ENCODE peak calls at places on chromosomes 5 and 9, in five cellular contexts. T, H, I, N and F are unnamed samples.

GRCh38 chr9:33628865-33629410 is 104.9 kb downstream of the ANKRD18B start:
- DNase-seq in T (no peak), H (no peak), I (no peak), N (no peak), F (no peak)

GRCh38 chr5:145260670-145261069 is 574.5 kb downstream of the PRELID2 start:
- DNase-seq in T (no peak), H (no peak), I (no peak), N (no peak), F (no peak)

GRCh38 chr5:162512935-162513575 is 445.5 kb downstream of the GABRG2 start:
- DNase-seq in T (no peak), H (no peak), I (no peak), N (no peak), F (no peak)

GRCh38 chr5:74337252-74338100 is 303.1 kb downstream of the ENC1 start:
- DNase-seq in T (no peak), H (no peak), I (no peak), N (no peak), F (no peak)

GRCh38 chr9:36144322-36145206 is 8.0 kb downstream of the GLIPR2 start:
- DNase-seq in T (no peak), H (no peak), I (no peak), N (no peak), F (no peak)

GRCh38 chr5:104016650-104017049 is 454.1 kb upstream of the NUDT12 start:
- DNase-seq in T (no peak), H (no peak), I (no peak), N (no peak), F (no peak)

GRCh38 chr9:127742435-127743088 is 7.5 kb upstream of the TOR2A start:
- DNase-seq in T (no peak), H (peak; percentile 87), I (peak; percentile 71), N (peak; percentile 88), F (peak; percentile 62)

GRCh38 chr9:98801969-98802371 is 5.5 kb upstream of the GALNT12 start:
- DNase-seq in T (no peak), H (no peak), I (no peak), N (no peak), F (no peak)

GRCh38 chr5:124397290-124397689 is 349.1 kb downstream of the ZNF608 start:
- DNase-seq in T (no peak), H (no peak), I (no peak), N (no peak), F (no peak)

GRCh38 chr9:79940919-79941318 is 369.2 kb downstream of the TLE4 start:
- DNase-seq in T (no peak), H (no peak), I (no peak), N (no peak), F (peak; percentile 15)

GRCh38 chr5:173922527-173922926 is 34.4 kb downstream of the CPEB4 start:
- DNase-seq in T (no peak), H (no peak), I (no peak), N (no peak), F (no peak)

GRCh38 chr5:173315495-173316352 is 12.5 kb downstream of the STC2 start:
- DNase-seq in T (peak; percentile 68), H (peak; percentile 64), I (peak; percentile 74), N (no peak), F (peak; percentile 46)

GRCh38 chr5:11797132-11797531 is 107.1 kb downstream of the CTNND2 start:
- DNase-seq in T (no peak), H (no peak), I (no peak), N (no peak), F (no peak)

GRCh38 chr9:117936185-117936758 is 232.1 kb downstream of the TLR4 start:
- DNase-seq in T (no peak), H (no peak), I (no peak), N (no peak), F (no peak)

GRCh38 chr9:17528859-17529258 is 50.0 kb upstream of the SH3GL2 start:
- DNase-seq in T (no peak), H (no peak), I (no peak), N (peak; percentile 14), F (no peak)

GRCh38 chr9:71916834-71917534 is 5.5 kb downstream of the C9orf85 start:
- DNase-seq in T (no peak), H (no peak), I (no peak), N (no peak), F (no peak)
- TF ChIP-seq POLR2A in T (no peak), H (no peak), I (no peak), N (no peak), F (no peak)

DNA sequence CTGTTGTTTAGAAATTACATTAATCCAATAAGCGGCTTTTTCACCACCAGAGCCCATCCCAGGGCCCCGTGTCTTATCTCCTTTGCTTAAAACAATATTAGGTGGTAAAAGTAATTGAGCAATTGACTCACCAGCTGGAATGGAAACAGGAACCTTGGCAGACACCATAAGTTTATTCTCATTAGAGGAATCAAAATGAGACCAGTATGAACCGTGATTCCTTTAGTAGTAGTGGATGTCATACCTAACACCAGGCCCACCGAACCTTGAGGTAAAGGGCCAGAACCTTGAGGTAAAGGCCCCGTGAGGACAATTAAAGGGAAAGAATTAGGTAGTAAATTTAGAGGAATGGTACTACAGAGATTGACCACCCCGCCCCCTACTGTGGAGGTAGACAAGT is 16.5 kb downstream of the HSDL2 start:
- DNase-seq in T (no peak), H (no peak), I (no peak), N (no peak), F (no peak)
- H3K27ac ChIP-seq in T (no peak overlapping the region), H (no peak overlapping the region), I (no peak overlapping the region), N (no peak overlapping the region), F (no peak overlapping the region)

GRCh38 chr5:6029811-6030271 is 348.5 kb downstream of the MED10 start:
- DNase-seq in T (no peak), H (no peak), I (no peak), N (no peak), F (no peak)
- H3K4me1 ChIP-seq in T (no peaks in the 10 kb centered on the region), H (peaks cover 13% of the 10 kb centered on the region), I (no peaks in the 10 kb centered on the region), N (no peaks in the 10 kb centered on the region), F (no peaks in the 10 kb centered on the region)

DNA sequence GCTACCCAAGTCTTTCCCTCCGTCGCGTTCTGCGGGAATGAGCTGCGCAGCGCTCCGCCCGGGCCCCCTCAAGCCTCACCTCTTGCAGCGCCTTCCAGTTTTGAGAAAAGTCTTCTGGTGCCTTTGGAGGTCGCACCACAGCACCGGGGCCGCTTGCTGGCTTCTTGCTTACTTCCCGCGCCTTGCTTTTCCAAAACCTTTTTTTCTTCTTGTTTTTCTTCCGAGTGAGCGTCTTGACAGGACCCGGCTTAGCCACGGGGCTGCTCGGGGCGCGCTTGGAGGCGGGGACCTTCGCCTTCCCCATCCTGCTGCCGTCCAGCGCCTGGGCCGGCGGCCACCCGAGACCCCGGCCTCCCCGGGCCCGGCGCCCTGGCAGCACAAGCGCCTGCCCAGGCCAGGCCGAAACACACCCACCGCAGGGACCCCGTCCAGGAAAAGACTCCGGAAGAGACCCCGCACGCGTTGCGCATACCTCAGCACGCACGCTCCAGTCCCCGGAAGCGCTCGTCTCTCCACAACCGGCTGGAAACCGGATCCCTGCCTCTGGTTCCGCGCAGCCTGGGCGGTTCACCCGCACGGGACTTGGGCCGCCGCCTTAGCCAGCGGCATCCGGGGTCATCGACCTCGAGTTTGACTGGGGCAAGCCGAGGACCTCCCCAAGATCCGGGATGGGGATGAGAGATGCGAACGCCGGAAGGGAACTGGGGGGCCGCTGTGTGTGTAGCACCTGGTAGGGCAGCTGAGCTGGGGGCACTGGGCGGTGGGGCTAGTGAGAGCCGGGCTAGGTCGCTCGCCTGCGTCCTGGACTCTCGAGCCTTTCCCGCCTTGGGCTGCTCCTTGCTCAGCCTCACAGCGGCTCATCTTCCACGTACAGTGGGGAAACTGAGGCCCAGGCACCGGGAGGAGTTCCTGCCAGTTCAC is at the start of gene REXO4:
- DNase-seq in T (peak; percentile 60), H (peak; percentile 85), I (peak; percentile 80), N (peak; percentile 89), F (peak; percentile 85)
- TF ChIP-seq POLR2A in T (no peak), H (peak; percentile 16), I (no peak), N (peak; percentile 40), F (no peak)

DNA sequence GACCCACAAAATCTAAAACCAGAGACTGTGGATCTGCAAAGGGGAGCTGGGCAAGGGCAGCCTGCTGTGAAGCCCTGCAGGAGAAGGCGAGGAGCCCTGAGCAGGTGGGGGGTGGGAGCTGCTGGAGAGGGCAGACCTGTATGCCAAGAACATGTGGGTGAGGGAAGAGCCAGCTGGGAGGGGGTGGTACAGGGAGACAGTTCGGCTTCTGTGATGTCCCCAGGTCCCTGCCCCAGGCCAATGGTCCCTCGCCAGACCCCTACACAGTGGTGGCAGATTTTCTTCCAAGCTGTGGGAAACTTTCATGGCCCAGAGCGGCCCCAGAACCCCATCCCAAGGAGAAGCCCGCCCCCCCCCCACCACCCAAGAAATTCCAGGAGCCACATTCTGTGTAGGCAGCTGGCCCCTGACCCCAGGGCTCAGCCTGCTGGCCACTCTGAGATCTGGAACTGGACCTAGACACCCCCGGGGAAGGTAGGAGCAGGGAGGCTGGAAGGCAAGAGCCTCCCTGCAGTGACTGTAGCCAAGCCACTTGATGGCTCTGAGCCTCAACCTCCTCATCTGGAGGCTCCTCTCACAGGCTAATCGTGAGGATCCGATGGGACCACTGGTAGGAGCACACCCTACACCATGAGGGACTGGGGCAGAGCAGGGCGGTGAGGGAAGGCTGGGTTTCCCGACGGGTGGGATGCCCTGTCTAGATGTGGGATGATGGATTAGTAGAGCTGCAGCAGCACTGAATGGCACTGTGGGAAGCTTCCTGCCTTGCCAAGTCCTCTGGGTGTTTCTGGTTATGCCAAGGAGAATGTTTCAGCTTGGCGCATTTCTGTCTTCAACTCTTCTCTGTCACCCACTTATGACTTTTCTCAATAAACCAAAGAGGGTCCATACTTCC is 22.6 kb upstream of the CSF1R start:
- DNase-seq in T (peak; percentile 12), H (peak; percentile 43), I (peak; percentile 6), N (no peak), F (peak; percentile 14)
- H3K27ac ChIP-seq in T (peak overlapping the region; percentile 58), H (peak overlapping the region; percentile 29), I (peak overlapping the region; percentile 10), N (no peak overlapping the region), F (no peak overlapping the region)

GRCh38 chr9:22100626-22101025 is 91.5 kb upstream of the CDKN2B start:
- DNase-seq in T (no peak), H (no peak), I (no peak), N (no peak), F (no peak)
- H3K4me1 ChIP-seq in T (no peaks in the 10 kb centered on the region), H (peaks cover 26% of the 10 kb centered on the region), I (no peaks in the 10 kb centered on the region), N (no peaks in the 10 kb centered on the region), F (no peaks in the 10 kb centered on the region)

GRCh38 chr5:141969783-141970741 is 1.2 kb downstream of the RNF14 start:
- DNase-seq in T (no peak), H (no peak), I (peak; percentile 56), N (peak; percentile 53), F (no peak)
- TF ChIP-seq POLR2A in T (no peak), H (peak; percentile 46), I (no peak), N (no peak), F (no peak)

DNA sequence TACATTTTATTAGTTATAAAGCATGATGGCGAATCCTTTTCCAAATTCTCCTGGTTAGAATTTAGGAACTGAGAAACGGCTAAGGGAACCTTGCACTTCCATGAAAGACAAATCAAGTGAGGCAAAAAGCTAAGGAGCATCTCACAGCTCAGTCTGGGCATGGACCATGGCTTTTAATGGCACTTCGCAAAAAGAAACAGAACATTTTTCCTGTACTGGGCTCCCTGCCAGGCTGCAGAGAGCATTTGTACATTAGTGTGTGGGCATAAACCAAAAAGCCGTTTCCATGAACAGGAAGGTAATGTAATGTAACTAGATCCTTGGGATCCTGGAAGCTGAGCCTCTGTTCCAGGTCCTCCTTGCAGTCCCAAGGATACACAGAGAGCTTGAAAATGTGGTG is 354.2 kb downstream of the MRPS30 start:
- DNase-seq in T (no peak), H (peak; percentile 62), I (no peak), N (no peak), F (no peak)
- H3K27ac ChIP-seq in T (no peak overlapping the region), H (no peak overlapping the region), I (no peak overlapping the region), N (no peak overlapping the region), F (no peak overlapping the region)

GRCh38 chr5:95930541-95930940 is 31.1 kb downstream of the ELL2 start:
- DNase-seq in T (no peak), H (no peak), I (no peak), N (no peak), F (no peak)
- H3K4me1 ChIP-seq in T (peaks cover 3% of the 10 kb centered on the region), H (peaks cover 11% of the 10 kb centered on the region), I (no peaks in the 10 kb centered on the region), N (peaks cover 14% of the 10 kb centered on the region), F (no peaks in the 10 kb centered on the region)

GRCh38 chr9:120868339-120868675 is 8.7 kb downstream of the PHF19 start:
- DNase-seq in T (no peak), H (no peak), I (no peak), N (no peak), F (no peak)
- TF ChIP-seq POLR2A in T (no peak), H (peak; percentile 21), I (no peak), N (peak; percentile 46), F (peak; percentile 19)